ENCODE peak calls at places on chromosomes 11 and 22, in four cellular contexts. Z, M, Q and H are unnamed samples.

GRCh38 chr11:123770712-123771111 is 16.4 kb upstream of the OR6X1 start:
- DNase-seq in Z (no peak), M (no peak), Q (no peak), H (no peak)

GRCh38 chr11:126354631-126355323 is 709 bp upstream of the ST3GAL4 start:
- DNase-seq in Z (peak; percentile 55), M (no peak), Q (no peak), H (no peak)

GRCh38 chr22:49994361-49995058 is 18.1 kb downstream of the IL17REL start:
- DNase-seq in Z (no peak), M (no peak), Q (no peak), H (peak; percentile 15)

GRCh38 chr11:62925745-62926668 is 4.8 kb upstream of the CHRM1 start:
- DNase-seq in Z (no peak), M (no peak), Q (no peak), H (no peak)

GRCh38 chr11:72422414-72422813 is 11.9 kb downstream of the CLPB start:
- DNase-seq in Z (no peak), M (no peak), Q (peak; percentile 88), H (no peak)

GRCh38 chr22:50192056-50192824 is 6.5 kb downstream of the TRABD start:
- DNase-seq in Z (no peak), M (no peak), Q (no peak), H (no peak)

GRCh38 chr11:64090811-64091516 is 55.2 kb downstream of the FLRT1 start:
- DNase-seq in Z (peak; percentile 25), M (no peak), Q (no peak), H (no peak)

GRCh38 chr11:69274531-69275016 is 19.4 kb upstream of the MYEOV start:
- DNase-seq in Z (no peak), M (no peak), Q (no peak), H (no peak)

GRCh38 chr11:69166186-69167115 is 10.7 kb downstream of the SMIM38 start:
- DNase-seq in Z (peak; percentile 51), M (peak; percentile 35), Q (peak; percentile 50), H (peak; percentile 46)

GRCh38 chr22:20464096-20464614 is 26.5 kb upstream of the SCARF2 start:
- DNase-seq in Z (no peak), M (no peak), Q (no peak), H (no peak)

GRCh38 chr22:43862074-43862881 is at the start of gene SULT4A1:
- DNase-seq in Z (peak; percentile 17), M (peak; percentile 19), Q (no peak), H (peak; percentile 92)

GRCh38 chr11:120273432-120273831 is 33.5 kb downstream of the POU2F3 start:
- DNase-seq in Z (no peak), M (no peak), Q (no peak), H (no peak)

GRCh38 chr11:38491986-38492385 is 1894.0 kb upstream of the RAG2 start:
- DNase-seq in Z (no peak), M (no peak), Q (no peak), H (no peak)

GRCh38 chr11:133918606-133919260 is 38.0 kb downstream of the IGSF9B start:
- DNase-seq in Z (no peak), M (no peak), Q (no peak), H (no peak)

GRCh38 chr11:65421204-65422103 is 1.1 kb upstream of the NEAT1 start:
- DNase-seq in Z (peak; percentile 91), M (peak; percentile 87), Q (peak; percentile 93), H (peak; percentile 59)

DNA sequence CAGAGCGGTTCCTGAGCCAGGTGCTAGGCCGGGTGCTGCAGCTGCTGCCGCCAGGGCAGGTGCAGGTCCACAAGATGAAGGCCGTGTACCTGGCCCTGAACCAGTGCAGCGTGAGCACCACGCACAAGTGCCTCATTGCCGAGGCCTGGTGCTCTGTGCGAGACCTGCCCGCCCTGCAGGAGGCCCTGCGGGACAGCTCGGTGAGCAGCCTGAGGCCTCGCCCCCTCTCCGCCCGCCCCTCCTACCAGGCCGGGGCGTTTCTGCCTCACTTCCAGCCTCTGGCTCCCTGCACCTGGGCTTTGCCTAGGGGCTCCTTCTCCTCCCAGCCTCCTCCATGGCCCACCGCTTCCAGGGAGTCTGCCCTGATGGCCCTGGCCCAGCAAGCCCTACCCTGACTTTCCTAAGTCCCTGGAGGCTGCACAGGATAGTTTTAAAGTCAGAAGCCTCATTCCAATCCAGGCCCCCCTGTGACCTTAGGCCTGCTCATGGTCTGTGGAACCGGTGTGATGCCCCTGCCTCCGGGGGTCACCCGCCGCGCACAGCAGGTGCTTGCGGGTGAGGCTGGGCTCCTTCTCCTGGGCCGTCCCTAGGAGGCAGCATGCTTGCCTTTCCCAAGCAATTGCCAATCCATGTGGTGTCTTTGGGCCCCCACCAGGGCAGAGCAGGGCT is 5.5 kb downstream of the TCIRG1 start:
- DNase-seq in Z (no peak), M (no peak), Q (no peak), H (peak; percentile 47)
- TF ChIP-seq ELF1 in Z (no peak), M (no peak), Q (no peak), H (no peak)

GRCh38 chr11:67252831-67253239 is 13.4 kb upstream of the GRK2 start:
- DNase-seq in Z (no peak), M (no peak), Q (no peak), H (no peak)
- TF ChIP-seq CTCF in Z (peak; percentile 40), M (peak; percentile 19), Q (peak; percentile 67), H (peak; percentile 50)

DNA sequence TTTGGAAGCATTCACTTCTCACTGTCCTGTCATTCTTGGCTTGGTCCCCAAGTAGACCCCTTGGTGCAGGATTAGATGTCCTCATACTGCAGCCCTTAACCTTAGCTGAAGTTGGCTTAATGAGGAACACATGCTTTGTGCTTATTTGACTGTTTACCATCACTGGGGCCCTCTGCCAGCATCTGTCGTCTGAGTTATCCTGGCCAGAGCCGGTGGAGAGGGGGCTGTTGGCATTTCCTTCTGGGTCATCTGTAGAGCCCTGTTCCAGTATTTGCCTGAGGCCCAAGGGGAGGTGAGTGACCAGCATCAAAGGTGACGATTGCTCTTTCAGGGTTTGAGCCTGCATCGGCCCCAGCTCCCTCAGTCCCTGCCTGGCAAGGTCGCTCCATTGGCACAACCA is 126.4 kb upstream of the RASSF10 start:
- DNase-seq in Z (no peak), M (no peak), Q (no peak), H (peak; percentile 82)
- TF ChIP-seq ELF1 in Z (no peak), M (no peak), Q (no peak), H (no peak)

DNA sequence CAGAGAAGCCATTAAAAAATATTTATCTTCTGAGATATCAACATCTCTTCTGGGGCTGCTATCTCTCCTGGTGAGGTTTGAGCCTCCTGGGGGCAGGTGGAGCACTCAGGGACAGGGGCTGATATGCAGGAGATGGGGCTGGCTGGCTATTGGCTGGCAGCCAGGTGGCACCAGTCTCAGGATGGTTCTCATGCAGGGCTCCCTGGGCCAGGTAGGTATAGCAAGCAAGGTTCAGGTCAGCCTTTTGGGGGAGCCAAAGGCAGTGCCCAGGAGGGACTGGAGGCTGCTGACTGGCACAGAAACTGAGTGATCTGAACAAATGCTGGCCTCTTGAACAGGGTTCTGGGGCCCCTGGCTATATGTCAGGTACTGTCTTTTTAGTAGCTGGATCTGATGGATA is 29.7 kb upstream of the EMSY start:
- DNase-seq in Z (no peak), M (no peak), Q (no peak), H (no peak)
- TF ChIP-seq CTCF in Z (no peak), M (no peak), Q (peak; percentile 5), H (no peak)

GRCh38 chr22:41260871-41261270 is 20.1 kb upstream of the CHADL start:
- DNase-seq in Z (no peak), M (no peak), Q (no peak), H (no peak)
- TF ChIP-seq ELF1 in Z (no peak), M (no peak), Q (no peak), H (no peak)